ENCODE peak calls at places on chromosomes 3 and 15, in eight cellular contexts. A, Z, B, L, F, K, O and Q are unnamed samples.

GRCh38 chr3:13019706-13020105 is 53.5 kb downstream of the IQSEC1 start:
- DNase-seq in A (peak; percentile 56), Z (no peak), B (no peak), L (no peak), F (no peak), K (no peak), O (no peak), Q (no peak)

GRCh38 chr3:32440481-32441350 is 49.1 kb downstream of the CMTM7 start:
- DNase-seq in A (no peak), Z (no peak), B (no peak), L (no peak), F (peak; percentile 21), K (no peak), O (no peak), Q (no peak)

GRCh38 chr3:152595975-152596832 is 238.7 kb upstream of the P2RY1 start:
- DNase-seq in A (no peak), Z (peak; percentile 34), B (peak; percentile 69), L (no peak), F (no peak), K (peak; percentile 66), O (peak; percentile 69), Q (no peak)

GRCh38 chr15:43852607-43853006 is 25.8 kb downstream of the WDR76 start:
- DNase-seq in A (no peak), Z (no peak), B (no peak), L (no peak), F (no peak), K (no peak), O (no peak), Q (no peak)

GRCh38 chr3:4493931-4494806 is 1.0 kb downstream of the ITPR1 start:
- DNase-seq in A (no peak), Z (peak; percentile 34), B (peak; percentile 25), L (no peak), F (peak; percentile 65), K (peak; percentile 19), O (no peak), Q (no peak)

GRCh38 chr3:194282436-194283122 is 68.5 kb downstream of the CPN2 start:
- DNase-seq in A (peak; percentile 12), Z (no peak), B (no peak), L (peak; percentile 58), F (peak; percentile 54), K (peak; percentile 6), O (no peak), Q (no peak)

GRCh38 chr3:183895296-183895695 is 10.6 kb upstream of the PARL start:
- DNase-seq in A (no peak), Z (peak; percentile 62), B (no peak), L (no peak), F (no peak), K (peak; percentile 31), O (peak; percentile 26), Q (peak; percentile 54)

GRCh38 chr15:89083246-89083645 is 5.0 kb upstream of the ABHD2 start:
- DNase-seq in A (no peak), Z (no peak), B (no peak), L (no peak), F (no peak), K (no peak), O (no peak), Q (no peak)

GRCh38 chr3:132180337-132180791 is 136.8 kb upstream of the ACP3 start:
- DNase-seq in A (no peak), Z (peak; percentile 75), B (no peak), L (no peak), F (no peak), K (no peak), O (no peak), Q (peak; percentile 4)

GRCh38 chr3:7504886-7505775 is 644.2 kb downstream of the GRM7 start:
- DNase-seq in A (no peak), Z (peak; percentile 70), B (peak; percentile 46), L (no peak), F (no peak), K (no peak), O (peak; percentile 57), Q (no peak)

GRCh38 chr15:48330045-48330840 is 986 bp upstream of the DUT start:
- DNase-seq in A (no peak), Z (no peak), B (no peak), L (no peak), F (no peak), K (no peak), O (no peak), Q (no peak)

GRCh38 chr3:4821975-4822374 is 157.3 kb upstream of the BHLHE40 start:
- DNase-seq in A (no peak), Z (no peak), B (no peak), L (no peak), F (no peak), K (peak; percentile 62), O (no peak), Q (peak; percentile 90)

GRCh38 chr3:133563186-133563591 is 10.3 kb upstream of the CDV3 start:
- DNase-seq in A (no peak), Z (no peak), B (no peak), L (no peak), F (no peak), K (no peak), O (no peak), Q (no peak)

GRCh38 chr3:158330820-158331219 is 220.9 kb downstream of the RSRC1 start:
- DNase-seq in A (no peak), Z (no peak), B (no peak), L (no peak), F (no peak), K (no peak), O (no peak), Q (no peak)

GRCh38 chr3:89180334-89180733 is 72.9 kb downstream of the EPHA3 start:
- DNase-seq in A (no peak), Z (no peak), B (no peak), L (no peak), F (no peak), K (no peak), O (no peak), Q (no peak)

GRCh38 chr3:139506792-139507191 is 30.5 kb upstream of the RBP2 start:
- DNase-seq in A (no peak), Z (peak; percentile 29), B (no peak), L (no peak), F (no peak), K (no peak), O (no peak), Q (no peak)

GRCh38 chr3:183098538-183099025 is 714 bp downstream of the MCCC1 start:
- DNase-seq in A (no peak), Z (peak; percentile 22), B (no peak), L (no peak), F (no peak), K (no peak), O (no peak), Q (no peak)

GRCh38 chr3:68893600-68894239 is 38.6 kb downstream of the TAFA4 start:
- DNase-seq in A (no peak), Z (peak; percentile 48), B (no peak), L (no peak), F (no peak), K (no peak), O (peak; percentile 15), Q (no peak)

GRCh38 chr15:40240619-40241304 is 1.9 kb downstream of the PAK6 start:
- DNase-seq in A (no peak), Z (no peak), B (no peak), L (peak; percentile 47), F (peak; percentile 34), K (no peak), O (no peak), Q (no peak)

DNA sequence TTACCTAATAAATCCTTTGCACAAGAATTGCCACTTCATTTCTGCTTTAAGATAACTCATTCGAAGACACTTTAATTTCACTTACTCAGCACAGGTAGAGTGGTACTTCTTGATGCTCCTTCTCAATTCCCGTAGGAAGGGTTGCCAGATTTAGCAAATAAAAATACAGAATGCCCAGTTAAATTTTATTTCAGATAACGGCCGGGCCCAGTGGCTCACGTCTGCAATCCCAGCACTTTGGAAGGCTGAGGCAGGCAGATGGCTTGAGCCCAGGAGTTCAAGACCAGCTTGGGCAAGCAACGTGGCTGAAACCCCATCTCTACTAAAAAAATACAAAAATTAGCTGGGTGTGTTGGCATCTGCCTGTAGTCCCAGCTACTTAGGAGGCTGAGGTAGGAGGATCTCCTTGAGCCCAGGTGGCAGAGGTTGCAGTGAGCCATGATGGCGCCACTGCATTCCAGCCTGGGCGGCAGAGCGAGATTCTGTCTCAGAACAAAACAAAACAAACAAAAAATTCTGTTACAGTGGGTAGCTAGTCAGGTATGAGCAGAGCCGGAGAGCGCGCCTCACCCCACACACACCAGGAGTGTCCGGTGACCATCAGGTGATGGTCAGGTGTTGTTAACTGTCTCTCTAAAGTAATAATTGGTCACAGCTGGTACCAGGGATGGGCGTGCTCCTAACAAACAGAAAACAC is 92.8 kb downstream of the DNAH12 start:
- DNase-seq in A (no peak), Z (no peak), B (no peak), L (no peak), F (no peak), K (no peak), O (no peak), Q (no peak)
- TF ChIP-seq CTCF in A (no peak), Z (no peak), B (no peak), L (no peak), F (no peak), K (no peak), O (no peak), Q (no peak)

DNA sequence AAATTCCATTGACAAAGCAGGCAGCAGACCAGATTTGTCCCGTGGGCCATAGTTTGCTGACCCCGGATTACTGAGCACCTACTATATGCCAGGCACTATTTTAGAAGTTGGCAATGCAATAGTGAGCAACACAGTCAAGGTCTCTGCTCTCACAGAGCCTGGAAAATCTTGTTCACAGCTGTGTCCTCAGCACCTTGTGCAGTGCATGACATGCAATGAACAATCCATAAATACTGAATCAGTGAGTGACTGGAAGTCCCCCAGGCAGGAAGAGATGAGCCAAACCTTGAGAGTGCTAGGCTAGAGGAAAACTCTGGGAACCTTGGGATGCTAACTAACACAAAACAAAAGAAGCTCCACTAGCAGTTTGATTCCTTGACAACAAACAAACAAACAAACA is 14.4 kb downstream of the TM4SF1 start:
- DNase-seq in A (no peak), Z (no peak), B (no peak), L (no peak), F (no peak), K (no peak), O (no peak), Q (no peak)
- H3K4me1 ChIP-seq in A (no peaks in the 10 kb centered on the region), Z (peaks cover 14% of the 10 kb centered on the region), B (no peaks in the 10 kb centered on the region), L (no peaks in the 10 kb centered on the region), F (no peaks in the 10 kb centered on the region), K (peaks cover 18% of the 10 kb centered on the region), O (no peaks in the 10 kb centered on the region), Q (no peaks in the 10 kb centered on the region)

DNA sequence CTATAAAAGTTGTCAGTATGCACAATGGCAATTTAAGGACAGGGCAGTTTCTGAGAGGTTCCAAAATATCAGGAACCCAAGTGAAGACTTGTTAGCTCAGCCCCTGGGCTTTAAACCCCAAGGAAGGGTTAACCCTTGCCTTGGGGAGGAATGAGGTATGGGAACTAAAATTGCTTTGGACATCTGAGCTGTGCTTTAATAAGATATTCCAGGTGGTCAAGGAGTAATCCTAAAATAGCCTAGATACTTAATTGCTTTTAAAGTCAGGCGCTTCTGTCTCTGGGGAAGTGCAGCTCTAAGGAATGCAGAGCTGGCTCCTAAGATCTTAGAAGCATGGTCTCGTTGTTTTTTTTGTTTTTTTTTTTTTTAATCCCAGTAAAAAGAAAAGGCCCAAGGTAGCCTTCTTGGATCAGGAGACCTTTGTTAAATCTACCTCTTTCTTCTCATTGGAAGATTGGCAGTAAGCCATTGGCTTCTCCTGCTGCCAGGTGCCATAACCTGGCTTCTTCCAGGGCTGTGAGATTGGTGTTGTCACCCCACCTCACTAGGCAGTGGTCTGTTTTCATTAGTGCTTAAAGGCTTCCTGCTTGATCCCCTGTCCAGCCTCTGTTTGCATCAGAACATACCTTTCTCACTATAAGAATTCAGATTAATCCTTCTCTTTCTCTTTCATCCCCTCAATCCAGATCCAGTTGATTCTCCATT is 24.5 kb downstream of the ARID3B start:
- DNase-seq in A (no peak), Z (no peak), B (no peak), L (no peak), F (no peak), K (no peak), O (no peak), Q (no peak)
- H3K27ac ChIP-seq in A (no peak overlapping the region), Z (no peak overlapping the region), B (no peak overlapping the region), L (no peak overlapping the region), F (no peak overlapping the region), K (no peak overlapping the region), O (no peak overlapping the region), Q (no peak overlapping the region)

GRCh38 chr3:46395210-46395661 is 11.6 kb downstream of the CCR5AS start:
- DNase-seq in A (no peak), Z (peak; percentile 27), B (no peak), L (no peak), F (no peak), K (no peak), O (no peak), Q (peak; percentile 28)
- TF ChIP-seq CTCF in A (no peak), Z (no peak), B (no peak), L (no peak), F (no peak), K (no peak), O (no peak), Q (peak; percentile 49)